ENCODE peak calls at places on chromosomes 11 and 22, in four cellular contexts. P, S, T and O are unnamed samples.

GRCh38 chr11:19511413-19512183 is 201.0 kb upstream of the NAV2 start:
- DNase-seq in S (peak; percentile 52), P (no peak), T (peak; percentile 33), O (peak; percentile 11)

GRCh38 chr11:72343159-72343756 is 91.1 kb downstream of the CLPB start:
- DNase-seq in T (no peak), S (no peak), P (no peak), O (no peak)

GRCh38 chr11:131486100-131486499 is 115.7 kb downstream of the NTM start:
- DNase-seq in P (no peak), T (no peak), S (no peak), O (no peak)

GRCh38 chr11:100925935-100926334 is 203.7 kb downstream of the PGR start:
- DNase-seq in P (no peak), T (no peak), S (peak; percentile 85), O (no peak)

GRCh38 chr11:47306484-47306844 is 36.5 kb downstream of the MADD start:
- DNase-seq in T (no peak), P (no peak), S (no peak), O (no peak)

GRCh38 chr11:92347404-92347803 is 122.8 kb downstream of the FAT3 start:
- DNase-seq in T (no peak), S (no peak), P (no peak), O (no peak)

GRCh38 chr11:27193434-27194225 is 153.0 kb downstream of the BBOX1 start:
- DNase-seq in S (no peak), P (no peak), T (no peak), O (no peak)

GRCh38 chr11:8689726-8690255 is 7.2 kb downstream of the RPL27A start:
- DNase-seq in S (no peak), P (no peak), T (no peak), O (no peak)

GRCh38 chr22:32754413-32755041 is 47.0 kb upstream of the TIMP3 start:
- DNase-seq in S (peak; percentile 84), P (no peak), T (no peak), O (no peak)

GRCh38 chr11:116173946-116174911 is 598.6 kb downstream of the BUD13 start:
- DNase-seq in T (no peak), S (no peak), P (no peak), O (no peak)

GRCh38 chr22:47195676-47196492 is 433.4 kb downstream of the TBC1D22A start:
- DNase-seq in T (no peak), S (no peak), P (peak; percentile 26), O (no peak)

GRCh38 chr11:87144266-87144665 is 106.5 kb downstream of the TMEM135 start:
- DNase-seq in T (no peak), S (no peak), P (no peak), O (no peak)

GRCh38 chr11:30889116-30889765 is 303.1 kb upstream of the MPPED2 start:
- DNase-seq in S (peak; percentile 28), T (no peak), P (no peak), O (no peak)

GRCh38 chr11:113677648-113678047 is 28.5 kb downstream of the TMPRSS5 start:
- DNase-seq in S (no peak), P (no peak), T (no peak), O (no peak)

GRCh38 chr11:68379216-68379615 is 66.8 kb downstream of the LRP5 start:
- DNase-seq in T (peak; percentile 10), S (peak; percentile 40), P (no peak), O (no peak)

GRCh38 chr11:94449437-94449836 is 44.2 kb downstream of the MRE11 start:
- DNase-seq in P (no peak), T (no peak), S (peak; percentile 69), O (no peak)

GRCh38 chr11:12042215-12042676 is 33.8 kb upstream of the DKK3 start:
- DNase-seq in S (peak; percentile 98), T (no peak), P (no peak), O (no peak)

GRCh38 chr11:91846664-91847063 is 378.0 kb upstream of the FAT3 start:
- DNase-seq in S (no peak), P (no peak), T (no peak), O (no peak)

GRCh38 chr11:82871646-82872045 is 28.6 kb downstream of the PRCP start:
- DNase-seq in S (no peak), T (no peak), P (no peak), O (no peak)

GRCh38 chr22:19879996-19880785 is 25.5 kb upstream of the GNB1L start:
- DNase-seq in T (peak; percentile 14), S (no peak), P (peak; percentile 36), O (no peak)

GRCh38 chr11:118142081-118142480 is 10.5 kb downstream of the SCN4B start:
- DNase-seq in P (no peak), S (peak; percentile 7), T (no peak), O (no peak)

GRCh38 chr11:69483170-69483569 is 1.7 kb downstream of the LINC01488 start:
- DNase-seq in S (no peak), P (no peak), T (no peak), O (no peak)

GRCh38 chr22:29782061-29782845 is 15.1 kb downstream of the UQCR10 start:
- DNase-seq in T (no peak), S (no peak), P (no peak), O (no peak)

GRCh38 chr11:65500262-65501004 is 1.6 kb downstream of the MALAT1 start:
- DNase-seq in S (peak; percentile 69), T (peak; percentile 40), P (no peak), O (no peak)

GRCh38 chr11:62806611-62807121 is 1.4 kb upstream of the NXF1 start:
- DNase-seq in S (peak; percentile 62), T (no peak), P (no peak), O (no peak)

GRCh38 chr11:34603129-34604001 is 17.5 kb upstream of the EHF start:
- DNase-seq in P (no peak), S (no peak), T (no peak), O (no peak)

GRCh38 chr22:24422078-24422665 is 5.2 kb upstream of the ADORA2A start:
- DNase-seq in S (no peak), P (no peak), T (no peak), O (no peak)

GRCh38 chr11:106331163-106331562 is 253.7 kb downstream of the AASDHPPT start:
- DNase-seq in P (no peak), T (no peak), S (peak; percentile 74), O (no peak)

GRCh38 chr11:7551571-7551970 is 37.8 kb downstream of the PPFIBP2 start:
- DNase-seq in T (no peak), P (no peak), S (peak; percentile 39), O (no peak)

GRCh38 chr11:36509265-36509664 is 807 bp downstream of the TRAF6 start:
- DNase-seq in T (no peak), S (peak; percentile 83), P (peak; percentile 34), O (no peak)

GRCh38 chr11:60887531-60887930 is 18.9 kb downstream of the PRPF19 start:
- DNase-seq in T (no peak), P (peak; percentile 63), S (peak; percentile 63), O (peak; percentile 51)

GRCh38 chr11:47944555-47945128 is 35.7 kb upstream of the PTPRJ start:
- DNase-seq in S (no peak), P (no peak), T (no peak), O (no peak)

GRCh38 chr11:72446929-72447753 is 12.8 kb upstream of the CLPB start:
- DNase-seq in S (peak; percentile 75), P (peak; percentile 72), T (no peak), O (no peak)

GRCh38 chr22:45828836-45829235 is 148.1 kb downstream of the WNT7B start:
- DNase-seq in T (no peak), S (no peak), P (no peak), O (no peak)

GRCh38 chr22:45830531-45831245 is 146.3 kb downstream of the WNT7B start:
- DNase-seq in T (no peak), S (peak; percentile 85), P (no peak), O (no peak)

GRCh38 chr22:45831394-45831793 is 145.6 kb downstream of the WNT7B start:
- DNase-seq in T (no peak), P (no peak), S (no peak), O (no peak)

GRCh38 chr22:45823331-45823730 is 151.7 kb downstream of the ATXN10 start:
- DNase-seq in S (no peak), P (no peak), T (no peak), O (no peak)

GRCh38 chr22:45826520-45826919 is 150.4 kb downstream of the WNT7B start:
- DNase-seq in S (no peak), P (no peak), T (no peak), O (no peak)
- H3K4me3 ChIP-seq in S (no peak overlapping the region), P (no peak overlapping the region), T (no peak overlapping the region), O (no peak overlapping the region)

DNA sequence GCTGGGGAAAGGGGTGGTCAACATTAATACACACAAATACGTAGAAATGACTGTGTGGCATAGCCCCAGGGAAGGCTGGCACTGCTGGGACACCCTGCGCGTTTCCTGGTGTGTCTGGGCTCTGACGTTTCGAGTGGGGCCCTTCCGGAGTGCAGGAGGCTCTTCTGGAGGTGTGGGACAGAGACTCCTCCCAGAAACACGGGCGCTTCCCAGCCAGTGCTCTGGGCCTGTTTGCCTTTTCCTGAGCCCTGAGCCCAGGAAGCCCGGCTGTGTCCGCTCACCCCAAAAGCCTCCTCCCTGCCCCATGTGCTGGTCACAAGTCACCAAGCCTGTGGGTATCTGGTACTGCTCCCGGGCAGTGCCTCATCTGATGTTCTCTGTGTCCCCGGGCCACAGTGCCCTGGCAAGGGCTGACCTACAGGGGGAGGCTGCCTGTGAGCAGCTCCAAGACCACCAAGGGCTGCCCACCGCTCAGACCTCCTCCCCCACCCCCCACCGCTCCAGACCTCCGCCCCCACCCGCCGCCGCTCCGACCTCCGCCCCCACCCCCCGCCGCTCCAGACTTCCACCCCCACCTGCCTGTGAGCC is 1133.3 kb downstream of the BRD1 start:
- DNase-seq in T (no peak), P (no peak), S (no peak), O (no peak)
- H3K4me3 ChIP-seq in T (no peak overlapping the region), P (no peak overlapping the region), S (no peak overlapping the region), O (no peak overlapping the region)

GRCh38 chr11:860238-861104 is 17.8 kb downstream of the TSPAN4 start:
- DNase-seq in T (no peak), P (no peak), S (no peak), O (no peak)

GRCh38 chr11:858053-858992 is 15.7 kb downstream of the TSPAN4 start:
- DNase-seq in P (no peak), S (no peak), T (no peak), O (no peak)

GRCh38 chr11:858993-859339 is 16.3 kb downstream of the TSPAN4 start:
- DNase-seq in S (no peak), T (no peak), P (no peak), O (no peak)

GRCh38 chr11:861105-861479 is 18.4 kb downstream of the TSPAN4 start:
- DNase-seq in P (no peak), S (no peak), T (no peak), O (no peak)

DNA sequence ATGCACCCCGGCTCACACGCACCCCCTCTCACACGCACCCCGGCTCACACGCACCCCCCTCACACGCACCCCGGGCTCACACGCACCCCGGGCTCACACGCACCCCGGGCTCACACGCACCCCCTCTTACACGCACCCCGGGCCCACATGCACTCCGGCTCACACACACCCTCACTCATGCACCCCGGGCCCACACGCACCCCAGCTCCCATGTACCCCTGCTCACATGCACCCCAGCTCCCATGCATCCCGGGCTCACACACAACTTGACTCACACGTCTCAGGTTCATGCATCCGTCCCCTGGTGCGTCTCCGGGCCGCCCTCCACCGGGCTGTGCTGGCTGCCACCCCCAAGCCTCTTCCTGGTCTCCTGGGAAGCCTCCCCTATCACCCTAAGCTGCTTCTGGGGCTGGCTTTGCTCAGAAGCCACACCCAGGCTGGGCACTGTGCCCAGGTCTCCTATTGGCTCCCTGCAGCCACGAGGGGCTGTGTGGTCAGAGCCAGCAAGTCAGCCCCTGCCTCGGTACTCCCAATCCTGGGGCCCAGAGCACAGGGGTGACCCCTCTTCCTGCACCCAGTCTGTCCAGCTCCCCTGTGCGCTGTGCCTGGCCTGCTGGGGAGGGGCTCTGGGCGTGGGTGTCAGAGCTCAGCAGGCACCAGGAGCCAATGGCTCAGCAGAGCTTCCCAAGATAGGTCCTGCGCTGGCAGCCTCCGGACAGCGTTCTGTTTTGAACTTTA is 16.9 kb downstream of the TSPAN4 start:
- DNase-seq in T (peak; percentile 93), S (peak; percentile 68), P (peak; percentile 97), O (peak; percentile 90)
- H3K4me3 ChIP-seq in T (no peak overlapping the region), S (peak overlapping the region; percentile 45), P (no peak overlapping the region), O (peak overlapping the region; percentile 38)

GRCh38 chr22:17706947-17707346 is 67.3 kb downstream of the BID start:
- DNase-seq in S (no peak), T (no peak), P (no peak), O (no peak)
- H3K4me3 ChIP-seq in S (no peak overlapping the region), T (peak overlapping the region; percentile 13), P (peak overlapping the region; percentile 63), O (peak overlapping the region; percentile 28)